ENCODE peak calls at places on chromosome 10, in ten cellular contexts. Q, V, E, Y, L, P, H, I, C and D are unnamed samples.

GRCh38 chr10:48713966-48714618 is 29.4 kb downstream of the WDFY4 start:
- DNase-seq in L (no peak), P (no peak), H (no peak), V (no peak), C (no peak), E (no peak), Y (no peak), I (no peak), Q (no peak), D (no peak)

GRCh38 chr10:124106241-124106905 is 13.0 kb upstream of the CHST15 start:
- DNase-seq in Q (peak), I (no peak), H (peak), L (peak), Y (no peak), P (no peak), C (no peak), V (peak), E (no peak), D (peak)

GRCh38 chr10:49307921-49308320 is 9.0 kb downstream of the C10orf71 start:
- DNase-seq in Q (no peak), P (no peak), C (no peak), V (no peak), I (no peak), Y (no peak), L (no peak), E (no peak), H (no peak), D (peak)

GRCh38 chr10:116553378-116553980 is 7.7 kb downstream of the PNLIP start:
- DNase-seq in Q (no peak), L (no peak), C (no peak), E (no peak), P (no peak), Y (no peak), I (no peak), H (no peak), V (no peak), D (no peak)

GRCh38 chr10:12628964-12629766 is 279.8 kb downstream of the CAMK1D start:
- DNase-seq in H (no peak), L (no peak), Y (no peak), V (no peak), I (no peak), C (no peak), P (no peak), E (no peak), Q (no peak), D (no peak)

GRCh38 chr10:107277591-107277990 is 113.1 kb upstream of the SORCS1 start:
- DNase-seq in E (no peak), Y (no peak), P (no peak), V (no peak), I (no peak), L (no peak), Q (no peak), C (no peak), H (no peak), D (no peak)

GRCh38 chr10:11046766-11047165 is 29.1 kb downstream of the CELF2 start:
- DNase-seq in Q (no peak), E (no peak), C (no peak), P (no peak), L (no peak), Y (no peak), H (no peak), V (no peak), I (no peak), D (no peak)

GRCh38 chr10:9814285-9814866 is 1203.3 kb upstream of the CELF2 start:
- DNase-seq in L (no peak), Y (no peak), V (no peak), I (no peak), E (no peak), P (no peak), Q (no peak), C (no peak), H (no peak), D (no peak)

GRCh38 chr10:118900617-118901016 is 128.9 kb upstream of the NANOS1 start:
- DNase-seq in E (no peak), Q (no peak), H (no peak), V (no peak), P (no peak), L (no peak), I (no peak), C (no peak), Y (no peak), D (no peak)

GRCh38 chr10:25815236-25815635 is 118.8 kb upstream of the MYO3A start:
- DNase-seq in H (no peak), I (no peak), C (no peak), V (no peak), E (no peak), Y (no peak), P (no peak), L (no peak), Q (no peak), D (no peak)

GRCh38 chr10:3655528-3655927 is 129.5 kb downstream of the KLF6 start:
- DNase-seq in I (no peak), V (no peak), E (no peak), P (no peak), Q (no peak), C (no peak), L (no peak), Y (no peak), H (no peak), D (no peak)

GRCh38 chr10:95742529-95742884 is 13.5 kb upstream of the ENTPD1 start:
- DNase-seq in Q (peak), H (peak), L (no peak), E (no peak), Y (no peak), I (no peak), V (peak), P (no peak), C (no peak), D (no peak)

GRCh38 chr10:122056431-122057094 is 67.6 kb downstream of the TACC2 start:
- DNase-seq in L (peak), E (no peak), C (no peak), Q (no peak), P (no peak), I (no peak), H (no peak), Y (no peak), V (peak), D (no peak)

GRCh38 chr10:45319702-45320101 is 4.3 kb upstream of the OR13A1 start:
- DNase-seq in H (no peak), L (no peak), Y (no peak), I (no peak), Q (no peak), V (no peak), E (no peak), P (no peak), C (no peak), D (no peak)

GRCh38 chr10:118745056-118745455 is 9.7 kb downstream of the CACUL1 start:
- DNase-seq in P (no peak), E (no peak), C (no peak), V (no peak), Y (no peak), Q (no peak), H (no peak), I (no peak), L (no peak), D (no peak)

GRCh38 chr10:101123085-101123814 is 7.8 kb upstream of the TLX1 start:
- DNase-seq in Q (no peak), I (no peak), C (no peak), Y (no peak), E (no peak), H (no peak), P (no peak), V (peak), L (no peak), D (no peak)

GRCh38 chr10:13634207-13634606 is 47.4 kb downstream of the PRPF18 start:
- DNase-seq in I (no peak), E (no peak), L (no peak), Q (no peak), Y (no peak), C (no peak), P (no peak), H (no peak), V (no peak), D (no peak)

GRCh38 chr10:119252051-119252465 is 44.7 kb downstream of the GRK5 start:
- DNase-seq in L (no peak), I (peak), Y (no peak), V (no peak), H (no peak), Q (no peak), C (peak), E (no peak), P (no peak), D (no peak)

GRCh38 chr10:112446055-112446854 is 459 bp downstream of the ZDHHC6 start:
- DNase-seq in P (no peak), E (no peak), Y (no peak), L (no peak), H (no peak), I (no peak), C (no peak), Q (no peak), V (no peak), D (no peak)

GRCh38 chr10:16987976-16988610 is 141.5 kb downstream of the CUBN start:
- DNase-seq in I (no peak), H (no peak), L (no peak), Y (no peak), Q (no peak), P (no peak), V (no peak), C (no peak), E (no peak), D (no peak)

GRCh38 chr10:112960151-112960681 is 10.2 kb downstream of the TCF7L2 start:
- DNase-seq in Y (no peak), Q (no peak), P (no peak), C (no peak), L (no peak), E (no peak), I (no peak), H (no peak), V (no peak), D (no peak)

GRCh38 chr10:122930140-122930539 is 19.7 kb downstream of the FAM24A start:
- DNase-seq in Y (no peak), V (no peak), I (no peak), E (no peak), C (no peak), Q (no peak), H (no peak), P (no peak), L (no peak), D (no peak)

GRCh38 chr10:73785721-73786511 is 510 bp downstream of the ZSWIM8 start:
- DNase-seq in E (no peak), P (peak), Y (peak), I (no peak), L (no peak), H (peak), C (peak), V (peak), Q (peak), D (peak)

GRCh38 chr10:78599122-78599853 is 469.5 kb upstream of the ZMIZ1 start:
- DNase-seq in E (no peak), Q (no peak), C (no peak), V (no peak), P (no peak), H (no peak), Y (no peak), L (no peak), I (no peak), D (no peak)

DNA sequence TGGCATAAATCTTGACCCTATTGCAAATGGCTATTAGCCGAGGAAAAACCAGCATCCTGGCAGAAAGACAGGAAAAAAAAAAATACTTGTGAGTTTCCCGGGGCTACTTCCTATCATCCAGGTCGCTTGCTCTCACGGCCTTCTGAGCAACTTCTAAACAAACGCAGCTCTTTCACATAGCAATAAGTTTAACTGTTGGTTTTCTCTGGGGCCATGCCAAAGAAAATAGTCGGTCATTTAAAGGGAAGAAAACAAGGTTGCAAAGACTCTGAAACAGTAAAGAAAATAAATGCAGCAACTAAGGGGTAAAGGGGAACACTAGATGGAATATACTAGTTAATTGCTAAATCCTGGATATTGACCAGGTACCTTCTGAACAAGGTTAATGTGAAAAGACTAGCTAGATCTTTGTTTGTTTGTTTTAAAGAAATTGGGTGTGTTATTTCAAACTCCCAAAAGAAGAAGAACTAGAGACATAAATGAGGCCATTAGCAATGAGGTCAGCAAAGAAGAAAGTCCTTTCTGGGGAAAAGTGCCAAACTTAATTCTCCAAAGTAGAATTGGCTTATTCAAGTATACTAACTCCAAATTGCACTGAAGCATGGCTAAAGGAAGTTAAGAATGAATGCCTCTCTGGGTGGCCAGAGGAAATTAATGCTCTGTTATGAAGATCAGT is 54.2 kb downstream of the SLC39A12 start:
- DNase-seq in E (no peak), Q (no peak), L (no peak), V (no peak), H (peak), Y (no peak), I (no peak), P (no peak), C (no peak), D (no peak)
- H3K4me3 ChIP-seq in E (no peak), Q (no peak), L (no peak), V (no peak), H (peak), Y (no peak), I (no peak), P (no peak), C (no peak), D (no peak)

GRCh38 chr10:37713132-37713501 is 144.3 kb downstream of the ZNF248 start:
- DNase-seq in H (no peak), C (no peak), P (no peak), L (no peak), Q (no peak), E (no peak), I (no peak), Y (no peak), V (no peak), D (no peak)

GRCh38 chr10:37713642-37714041 is 143.8 kb downstream of the ZNF248 start:
- DNase-seq in L (no peak), E (no peak), C (no peak), I (no peak), Y (no peak), Q (no peak), H (no peak), P (no peak), V (no peak), D (no peak)

GRCh38 chr10:37711617-37712488 is 145.6 kb downstream of the ZNF248 start:
- DNase-seq in H (peak), Y (no peak), C (no peak), V (no peak), Q (no peak), E (no peak), L (no peak), P (no peak), I (no peak), D (no peak)

GRCh38 chr10:37710831-37711616 is 146.4 kb downstream of the ZNF248 start:
- DNase-seq in Y (no peak), I (no peak), H (peak), L (no peak), V (no peak), Q (no peak), P (no peak), E (no peak), C (no peak), D (no peak)

DNA sequence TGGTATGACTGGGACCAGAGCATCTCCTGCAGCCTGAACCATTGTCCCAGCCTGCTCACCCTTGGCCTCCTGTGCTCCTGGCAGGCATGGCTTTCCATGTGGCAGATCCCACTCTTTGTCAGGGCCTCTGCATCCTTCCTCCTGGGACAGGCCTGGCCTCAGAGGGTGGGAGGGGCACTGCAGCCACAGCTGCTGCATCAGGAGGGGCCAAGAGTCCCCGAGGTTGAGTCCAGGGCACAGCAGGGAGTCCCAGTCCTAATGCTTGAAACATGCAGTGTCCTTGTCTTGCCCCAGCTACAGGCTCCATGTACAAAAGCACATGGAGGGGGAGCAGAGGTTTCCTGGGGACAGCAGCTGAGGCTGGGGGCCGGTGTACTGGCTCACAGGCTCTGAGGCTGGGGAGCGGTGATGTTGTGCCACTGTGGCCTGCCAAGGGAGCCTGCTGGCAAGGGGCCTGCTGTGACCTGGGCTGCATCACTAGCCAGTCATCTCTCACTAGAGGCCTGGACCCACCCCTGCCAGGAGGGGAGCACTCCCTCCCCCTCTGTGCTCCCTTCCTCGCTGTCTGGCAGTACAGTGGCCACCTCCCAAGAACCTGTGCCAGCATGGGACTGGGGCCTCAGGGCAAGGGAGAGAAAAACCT is 144.8 kb downstream of the ZNF248 start:
- DNase-seq in E (no peak), L (no peak), P (no peak), Q (no peak), Y (no peak), V (no peak), I (peak), H (peak), C (no peak), D (no peak)
- H3K27ac ChIP-seq in E (no peak), L (no peak), P (no peak), Q (peak), Y (no peak), V (no peak), I (peak), H (peak), C (no peak), D (no peak)

GRCh38 chr10:89256338-89256737 is 4.8 kb upstream of the LIPA start:
- DNase-seq in P (no peak), E (no peak), V (no peak), Y (no peak), I (no peak), L (no peak), Q (no peak), C (no peak), H (no peak), D (no peak)

GRCh38 chr10:89249066-89249465 is 2.5 kb downstream of the LIPA start:
- DNase-seq in H (no peak), E (no peak), C (no peak), Q (no peak), P (no peak), V (no peak), L (no peak), Y (no peak), I (no peak), D (no peak)

GRCh38 chr10:89250814-89251416 is 660 bp downstream of the LIPA start:
- DNase-seq in Q (no peak), C (no peak), V (no peak), P (no peak), H (no peak), E (no peak), Y (peak), L (no peak), I (no peak), D (no peak)

GRCh38 chr10:89251417-89252224 is at the start of gene LIPA:
- DNase-seq in V (peak), Q (peak), L (peak), I (peak), E (peak), H (peak), Y (peak), C (peak), P (peak), D (peak)

GRCh38 chr10:89252225-89252585 is 630 bp upstream of the LIPA start:
- DNase-seq in C (no peak), Y (no peak), P (no peak), Q (no peak), V (no peak), E (no peak), H (no peak), L (no peak), I (no peak), D (no peak)
- H3K4me3 ChIP-seq in C (no peak), Y (no peak), P (no peak), Q (peak), V (peak), E (no peak), H (peak), L (peak), I (peak), D (peak)

GRCh38 chr10:110141185-110141584 is 66.2 kb upstream of the MXI1 start:
- DNase-seq in Q (no peak), E (no peak), C (no peak), L (no peak), P (no peak), H (no peak), I (no peak), Y (no peak), V (no peak), D (no peak)
- H3K27ac ChIP-seq in Q (no peak), E (no peak), C (no peak), L (no peak), P (peak), H (no peak), I (peak), Y (no peak), V (no peak), D (no peak)

GRCh38 chr10:114523876-114524275 is 119.6 kb upstream of the AFAP1L2 start:
- DNase-seq in H (no peak), Y (no peak), I (no peak), Q (no peak), V (no peak), P (no peak), E (no peak), L (no peak), C (no peak), D (no peak)

GRCh38 chr10:114521250-114521649 is 116.9 kb upstream of the AFAP1L2 start:
- DNase-seq in Y (no peak), I (no peak), L (no peak), Q (no peak), H (no peak), E (no peak), V (no peak), C (no peak), P (no peak), D (no peak)

GRCh38 chr10:114525368-114525949 is 121.2 kb upstream of the AFAP1L2 start:
- DNase-seq in Y (peak), L (no peak), E (no peak), V (no peak), H (no peak), I (no peak), Q (no peak), C (peak), P (no peak), D (no peak)

GRCh38 chr10:114526112-114526496 is 121.8 kb upstream of the AFAP1L2 start:
- DNase-seq in P (no peak), I (no peak), C (no peak), L (no peak), Y (peak), E (no peak), Q (no peak), H (no peak), V (no peak), D (no peak)

DNA sequence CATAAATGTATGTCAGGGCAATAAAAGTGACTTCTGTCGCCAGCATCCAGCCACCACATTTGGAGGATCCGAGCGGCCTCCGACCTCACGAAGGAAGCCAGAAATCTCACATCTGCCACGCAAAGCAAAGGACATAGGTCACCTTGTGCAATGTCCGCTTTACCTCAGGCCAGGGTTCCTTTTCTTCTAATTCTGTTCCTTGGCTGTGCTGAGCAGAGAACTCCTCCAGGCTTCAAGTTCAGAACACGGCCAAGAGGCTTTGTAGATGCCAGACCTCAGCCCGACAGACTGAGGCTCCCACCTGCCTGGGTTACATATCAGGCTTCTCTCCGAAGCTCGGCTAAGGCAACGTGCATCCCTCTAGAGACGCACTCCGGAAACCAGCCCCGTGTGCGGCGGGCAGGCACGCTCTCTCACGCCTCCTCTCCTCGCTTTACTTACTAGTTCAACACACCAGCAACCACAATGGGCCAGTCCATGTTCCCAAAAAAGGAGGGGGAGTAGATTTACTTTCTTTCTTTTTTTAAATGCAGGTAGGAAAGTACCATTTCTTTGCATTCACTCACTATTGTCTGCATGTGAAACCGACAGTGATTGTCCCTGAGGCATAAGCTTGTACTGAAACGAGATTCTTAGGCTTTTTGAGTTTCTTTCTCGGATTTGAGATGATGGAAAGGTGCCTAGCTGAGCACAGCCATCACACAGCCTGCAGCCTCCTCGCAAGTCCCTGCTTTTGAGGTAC is 122.4 kb upstream of the AFAP1L2 start:
- DNase-seq in H (peak), V (peak), L (peak), Q (peak), C (peak), I (peak), E (peak), Y (peak), P (peak), D (peak)
- H3K4me3 ChIP-seq in H (peak), V (peak), L (peak), Q (peak), C (peak), I (peak), E (peak), Y (peak), P (peak), D (peak)